ENCODE peak calls at places on chromosome 21, in five cellular contexts. One of them, this sample, is unnamed.

GRCh38 chr21:27776925-27777553 is 810.2 kb upstream of the ADAMTS5 start:
- DNase-seq in GM23338: no peak
- DNase-seq in SHP77: no peak
- DNase-seq in H54: no peak
- DNase-seq in NCI-H1092: no peak
- DNase-seq in this sample: no peak

GRCh38 chr21:35390013-35390776 is 341.1 kb upstream of the RUNX1 start:
- DNase-seq in H54: no peak
- DNase-seq in SHP77: peak; percentile 49
- DNase-seq in NCI-H1092: peak; percentile 67
- DNase-seq in GM23338: no peak
- DNase-seq in this sample: peak; percentile 10

GRCh38 chr21:25298512-25299491 is 308.5 kb downstream of the MRPL39 start:
- DNase-seq in GM23338: no peak
- DNase-seq in SHP77: no peak
- DNase-seq in NCI-H1092: no peak
- DNase-seq in H54: no peak
- DNase-seq in this sample: no peak

GRCh38 chr21:42406201-42406601 is 2.5 kb downstream of the UBASH3A start:
- DNase-seq in NCI-H1092: no peak
- DNase-seq in GM23338: no peak
- DNase-seq in SHP77: no peak
- DNase-seq in H54: no peak
- DNase-seq in this sample: no peak

GRCh38 chr21:26443867-26444266 is 129.2 kb downstream of the CYYR1 start:
- DNase-seq in H54: no peak
- DNase-seq in SHP77: no peak
- DNase-seq in GM23338: no peak
- DNase-seq in NCI-H1092: no peak
- DNase-seq in this sample: no peak

GRCh38 chr21:45401916-45402900 is 2.8 kb upstream of the COL18A1 start:
- DNase-seq in SHP77: no peak
- DNase-seq in GM23338: no peak
- DNase-seq in H54: no peak
- DNase-seq in NCI-H1092: no peak
- DNase-seq in this sample: no peak

GRCh38 chr21:35026617-35027557 is 22.2 kb downstream of the RUNX1 start:
- DNase-seq in NCI-H1092: no peak
- DNase-seq in H54: peak; percentile 27
- DNase-seq in SHP77: no peak
- DNase-seq in GM23338: peak; percentile 83
- DNase-seq in this sample: no peak

GRCh38 chr21:46135782-46136181 is 19.6 kb downstream of the FTCD start:
- DNase-seq in SHP77: no peak
- DNase-seq in H54: no peak
- DNase-seq in NCI-H1092: no peak
- DNase-seq in GM23338: no peak
- DNase-seq in this sample: no peak

GRCh38 chr21:14890141-14890540 is 174.7 kb downstream of the NRIP1 start:
- DNase-seq in H54: no peak
- DNase-seq in SHP77: no peak
- DNase-seq in GM23338: no peak
- DNase-seq in NCI-H1092: no peak
- DNase-seq in this sample: no peak

GRCh38 chr21:40717008-40717407 is 129.9 kb downstream of the DSCAM start:
- DNase-seq in NCI-H1092: peak; percentile 56
- DNase-seq in GM23338: no peak
- DNase-seq in H54: no peak
- DNase-seq in SHP77: no peak
- DNase-seq in this sample: no peak

GRCh38 chr21:36239585-36239984 is 80.4 kb upstream of the MORC3 start:
- DNase-seq in NCI-H1092: no peak
- DNase-seq in GM23338: no peak
- DNase-seq in SHP77: no peak
- DNase-seq in H54: no peak
- DNase-seq in this sample: no peak

GRCh38 chr21:37075214-37075770 is 2.2 kb downstream of the TTC3 start:
- DNase-seq in GM23338: no peak
- DNase-seq in SHP77: no peak
- DNase-seq in NCI-H1092: no peak
- DNase-seq in H54: no peak
- DNase-seq in this sample: no peak

GRCh38 chr21:31282095-31282709 is 61.9 kb downstream of the TIAM1 start:
- DNase-seq in SHP77: no peak
- DNase-seq in GM23338: no peak
- DNase-seq in NCI-H1092: no peak
- DNase-seq in H54: peak; percentile 85
- DNase-seq in this sample: no peak

GRCh38 chr21:37074195-37074510 is 1.1 kb downstream of the TTC3 start:
- DNase-seq in NCI-H1092: no peak
- DNase-seq in SHP77: no peak
- DNase-seq in H54: no peak
- DNase-seq in GM23338: peak; percentile 17
- DNase-seq in this sample: no peak

GRCh38 chr21:17610862-17611261 is 1.8 kb downstream of the BTG3 start:
- DNase-seq in NCI-H1092: no peak
- DNase-seq in SHP77: no peak
- DNase-seq in GM23338: no peak
- DNase-seq in H54: no peak
- DNase-seq in this sample: no peak

This sample was measured in pulmonary artery endothelial cell.